ENCODE peak calls at places on chromosomes 3 and 15, in five cellular contexts. G is ascending aorta; B is GM12865; Y is HFF-Myc; R is CD8-positive, alpha-beta T cell. K is an unnamed sample.

GRCh38 chr3:138442433-138442832 is 8.0 kb downstream of the ESYT3 start:
- DNase-seq in G (no peak), B (no peak), Y (no peak), R (no peak), K (no peak)

GRCh38 chr3:49867871-49868321 is 1.8 kb downstream of the CAMKV start:
- DNase-seq in G (no peak), B (peak), Y (peak), R (no peak), K (no peak)

GRCh38 chr15:78768096-78768495 is 43.2 kb downstream of the ADAMTS7 start:
- DNase-seq in G (no peak), B (no peak), Y (no peak), R (no peak), K (no peak)

GRCh38 chr15:74173545-74174215 is at the start of gene ISLR:
- DNase-seq in G (no peak), B (no peak), Y (no peak), R (no peak), K (peak)

GRCh38 chr15:65077981-65078352 is 1.4 kb downstream of the KBTBD13 start:
- DNase-seq in G (no peak), B (peak), Y (no peak), R (peak), K (no peak)

GRCh38 chr15:80957556-80957955 is 32.1 kb downstream of the MESD start:
- DNase-seq in G (no peak), B (no peak), Y (no peak), R (no peak), K (no peak)

GRCh38 chr3:48130321-48130881 is 57.8 kb downstream of the CDC25A start:
- DNase-seq in G (peak), B (no peak), Y (peak), R (no peak), K (peak)

GRCh38 chr3:72533584-72534473 is 314.4 kb downstream of the SHQ1 start:
- DNase-seq in G (no peak), B (peak), Y (no peak), R (no peak), K (no peak)

GRCh38 chr15:68420186-68420684 is 11.7 kb downstream of the ITGA11 start:
- DNase-seq in G (no peak), B (no peak), Y (no peak), R (no peak), K (no peak)

GRCh38 chr3:15636028-15636709 is 34.6 kb downstream of the BTD start:
- DNase-seq in G (no peak), B (peak), Y (peak), R (no peak), K (peak)

GRCh38 chr15:28977377-28978010 is 91.7 kb downstream of the APBA2 start:
- DNase-seq in G (no peak), B (no peak), Y (peak), R (no peak), K (peak)

GRCh38 chr15:93837450-93837849 is 393.9 kb upstream of the MCTP2 start:
- DNase-seq in G (no peak), B (no peak), Y (no peak), R (no peak), K (no peak)

GRCh38 chr15:58081446-58081845 is 15.9 kb upstream of the ALDH1A2 start:
- DNase-seq in G (no peak), B (no peak), Y (no peak), R (no peak), K (peak)

GRCh38 chr3:61954097-61954528 is 392.7 kb downstream of the PTPRG start:
- DNase-seq in G (no peak), B (no peak), Y (no peak), R (no peak), K (peak)

GRCh38 chr15:31024979-31025378 is 33.6 kb upstream of the MTMR10 start:
- DNase-seq in G (no peak), B (no peak), Y (no peak), R (no peak), K (no peak)

GRCh38 chr15:31347067-31347975 is 20.7 kb downstream of the KLF13 start:
- DNase-seq in G (no peak), B (peak), Y (no peak), R (peak), K (no peak)

GRCh38 chr3:106210923-106211322 is 342.1 kb upstream of the CBLB start:
- DNase-seq in G (no peak), B (no peak), Y (no peak), R (no peak), K (no peak)

GRCh38 chr15:40420793-40421192 is 15.2 kb downstream of the IVD start:
- DNase-seq in G (no peak), B (no peak), Y (no peak), R (no peak), K (no peak)

GRCh38 chr3:43893721-43894120 is 203.0 kb downstream of the ABHD5 start:
- DNase-seq in G (no peak), B (no peak), Y (no peak), R (no peak), K (no peak)

GRCh38 chr3:195847061-195847950 is 35.6 kb upstream of the MUC4 start:
- DNase-seq in G (no peak), B (no peak), Y (no peak), R (no peak), K (no peak)

GRCh38 chr3:195850857-195851531 is 39.3 kb upstream of the MUC4 start:
- DNase-seq in G (peak), B (peak), Y (peak), R (peak), K (peak)

GRCh38 chr3:195845483-195845882 is 33.8 kb upstream of the MUC4 start:
- DNase-seq in G (no peak), B (no peak), Y (no peak), R (no peak), K (no peak)

GRCh38 chr3:195853036-195853435 is 41.3 kb upstream of the MUC4 start:
- DNase-seq in G (no peak), B (no peak), Y (no peak), R (no peak), K (no peak)

DNA sequence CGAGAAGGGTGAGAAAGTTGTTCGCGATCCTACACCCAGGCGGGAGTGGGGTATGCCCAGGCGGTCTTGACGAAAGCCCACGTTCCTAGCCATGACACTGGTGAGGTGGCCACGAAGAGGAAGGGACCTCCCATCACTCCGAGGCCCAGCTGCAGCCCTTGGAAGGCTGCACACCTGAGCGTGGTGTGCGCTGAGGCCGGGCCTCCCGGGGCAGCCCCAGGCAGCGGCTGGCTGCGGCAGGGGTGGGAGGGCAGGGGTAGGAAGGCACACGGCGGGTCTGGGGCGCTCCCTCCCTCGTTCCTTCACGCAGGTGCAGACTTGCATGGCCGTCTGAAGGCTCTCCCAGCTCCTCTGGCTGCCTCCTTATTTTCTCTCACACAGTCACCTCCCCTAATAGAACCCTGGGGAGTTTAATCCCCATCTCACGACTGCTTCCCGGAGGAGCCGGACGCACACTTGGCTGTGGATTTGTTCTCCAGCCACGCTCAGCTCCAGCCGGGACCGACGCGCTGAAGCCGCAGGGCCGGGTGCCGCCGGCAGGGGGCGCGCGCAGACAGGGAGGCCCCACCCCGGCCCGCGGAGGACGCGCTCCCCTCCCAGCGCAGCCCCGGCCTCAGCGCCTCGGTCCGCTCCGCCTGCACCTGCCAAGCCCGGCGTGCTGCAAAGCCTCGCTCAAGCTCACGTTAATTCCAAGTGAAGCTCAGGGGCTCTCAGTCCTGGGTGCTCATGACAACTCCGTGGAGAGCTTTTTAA is 37.8 kb upstream of the MUC4 start:
- DNase-seq in G (no peak), B (peak), Y (no peak), R (no peak), K (no peak)
- TF ChIP-seq CTCF in G (no peak), B (peak), Y (no peak), R (no peak), K (no peak)

DNA sequence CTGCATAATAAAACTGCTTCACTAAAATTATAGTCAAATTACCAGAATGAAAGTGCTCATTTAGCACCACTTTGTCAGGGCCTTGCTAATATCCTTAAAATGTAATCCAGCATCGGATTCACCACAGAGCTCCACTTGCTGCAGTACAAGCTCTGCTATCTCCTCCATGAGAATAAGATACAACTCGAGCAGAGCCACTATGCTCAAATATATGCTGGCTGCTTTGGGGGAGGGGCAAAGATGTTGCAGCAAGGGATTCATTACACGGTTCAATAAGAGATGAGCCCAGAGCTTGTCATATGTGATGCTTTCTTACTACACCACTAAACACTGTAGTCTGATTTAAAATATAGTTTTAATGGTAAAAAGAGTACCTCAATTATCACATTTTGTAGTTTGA is 72.2 kb downstream of the DLG1 start:
- DNase-seq in G (no peak), B (no peak), Y (no peak), R (no peak), K (no peak)
- H3K4me3 ChIP-seq in G (no peak), B (no peak), Y (no peak), R (no peak), K (no peak)

DNA sequence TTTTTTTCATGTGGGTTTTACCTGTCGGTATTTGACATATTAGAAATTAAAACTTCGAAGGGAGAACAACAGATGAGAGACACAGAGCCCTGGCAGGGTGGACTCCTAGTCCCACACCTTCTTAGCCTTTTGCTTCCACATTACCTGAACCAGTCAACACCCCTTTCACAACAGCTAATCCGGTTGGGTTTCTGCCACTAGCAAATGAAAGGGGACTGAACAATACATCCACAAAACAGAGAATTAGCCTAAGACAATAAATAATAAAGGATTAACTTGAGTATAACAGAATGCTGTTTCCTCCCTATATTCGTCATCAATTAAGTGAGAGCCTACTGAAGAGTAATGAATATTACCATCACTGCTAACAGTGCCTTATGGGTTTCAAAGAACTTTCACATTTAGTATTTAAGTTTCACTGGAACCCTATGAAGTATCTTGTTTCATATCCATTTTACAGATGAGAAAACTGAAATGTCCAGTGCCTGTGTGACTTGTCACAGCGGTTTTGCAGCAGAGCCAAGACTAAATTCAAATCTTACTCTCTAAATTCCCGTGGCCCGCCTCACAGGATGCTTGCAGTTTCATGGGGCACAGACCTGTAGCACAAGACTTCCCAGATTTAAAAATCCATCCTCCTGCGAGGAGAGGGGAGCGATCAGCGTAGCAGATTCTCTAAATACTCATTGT is 1.0 kb upstream of the RAB8B start:
- DNase-seq in G (no peak), B (peak), Y (no peak), R (no peak), K (no peak)
- TF ChIP-seq CTCF in G (no peak), B (no peak), Y (no peak), R (no peak), K (no peak)

GRCh38 chr15:70266412-70267089 is 168.8 kb upstream of the TLE3 start:
- DNase-seq in G (peak), B (no peak), Y (no peak), R (no peak), K (no peak)

GRCh38 chr15:70268698-70269251 is 171.1 kb upstream of the TLE3 start:
- DNase-seq in G (no peak), B (peak), Y (no peak), R (no peak), K (no peak)

GRCh38 chr15:70267306-70267705 is 169.6 kb upstream of the TLE3 start:
- DNase-seq in G (no peak), B (no peak), Y (no peak), R (no peak), K (no peak)

GRCh38 chr15:70269331-70269911 is 171.7 kb upstream of the TLE3 start:
- DNase-seq in G (no peak), B (no peak), Y (no peak), R (no peak), K (no peak)

GRCh38 chr15:70267879-70268278 is 170.2 kb upstream of the TLE3 start:
- DNase-seq in G (no peak), B (no peak), Y (no peak), R (no peak), K (no peak)
- H3K4me3 ChIP-seq in G (no peak), B (no peak), Y (no peak), R (no peak), K (no peak)

DNA sequence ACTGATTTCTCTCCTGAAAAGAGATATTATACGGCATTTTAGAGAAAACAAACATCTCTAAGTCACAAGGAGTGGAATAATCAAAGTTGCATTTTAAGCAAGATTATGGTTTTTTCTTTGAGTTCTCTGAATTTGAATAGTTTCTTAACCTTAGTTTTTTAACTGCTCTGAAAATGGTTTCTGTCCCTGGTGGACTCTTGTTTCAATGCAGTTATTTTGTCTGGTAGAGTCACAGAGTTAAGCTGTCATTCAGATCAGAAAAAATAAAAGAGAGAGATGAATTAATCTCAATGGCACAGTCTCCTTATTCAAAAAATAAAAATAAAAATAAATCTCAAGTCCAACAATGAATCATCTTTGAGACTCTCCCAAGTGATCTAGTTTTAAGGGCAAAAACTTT is 19.0 kb downstream of the AGTR1 start:
- DNase-seq in G (no peak), B (no peak), Y (no peak), R (no peak), K (no peak)
- TF ChIP-seq CTCF in G (no peak), B (no peak), Y (no peak), R (no peak), K (no peak)

DNA sequence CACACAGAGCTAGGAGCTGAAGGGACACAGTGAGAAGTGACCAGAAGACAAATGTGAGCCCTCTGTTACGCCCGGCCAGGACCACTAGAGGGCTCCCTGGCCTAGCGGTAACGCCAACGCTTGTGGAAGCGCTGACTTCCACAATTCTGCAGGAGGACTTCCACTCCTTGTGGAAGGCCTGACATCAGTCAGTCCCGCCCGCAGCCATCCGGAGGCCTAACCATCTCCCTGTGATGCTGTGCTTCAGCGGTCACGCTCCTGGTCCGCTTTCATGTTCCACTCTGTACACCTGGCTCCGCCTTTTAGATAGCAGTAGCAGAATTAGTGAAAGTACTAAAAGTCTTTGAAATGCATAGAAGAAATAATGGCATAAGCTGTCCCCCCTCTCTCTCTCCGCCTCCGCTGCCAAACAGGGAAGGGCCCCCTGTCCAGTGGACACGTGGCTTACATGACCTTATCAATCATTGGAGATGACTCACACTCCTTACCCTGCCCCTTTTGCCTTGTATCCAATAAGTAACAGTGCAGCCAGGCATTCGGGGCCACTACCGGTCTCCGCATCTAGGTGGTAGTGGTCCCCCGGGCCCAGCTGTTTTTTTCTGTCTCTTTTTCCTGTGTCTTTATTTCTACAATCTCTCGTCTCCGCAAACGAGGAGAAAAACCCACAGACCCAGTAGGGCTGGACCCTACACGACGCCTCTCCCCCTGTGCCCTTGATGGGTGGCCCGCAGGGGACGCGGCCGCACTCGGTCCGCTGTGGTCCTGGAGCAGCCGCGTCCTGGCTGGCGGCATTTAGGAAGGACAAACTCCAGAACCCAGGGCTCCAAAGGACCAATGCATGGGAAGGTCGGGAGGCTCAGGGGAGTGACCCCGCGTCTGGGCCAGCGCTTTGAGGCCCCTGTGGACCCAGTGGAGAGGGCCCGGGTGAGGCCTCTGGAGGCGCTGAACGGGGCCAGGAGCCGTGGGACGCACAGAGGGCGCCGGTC is 27.0 kb upstream of the RPL32 start:
- DNase-seq in G (peak), B (peak), Y (peak), R (peak), K (peak)
- H3K4me3 ChIP-seq in G (peak), B (peak), Y (no peak), R (peak), K (no peak)

DNA sequence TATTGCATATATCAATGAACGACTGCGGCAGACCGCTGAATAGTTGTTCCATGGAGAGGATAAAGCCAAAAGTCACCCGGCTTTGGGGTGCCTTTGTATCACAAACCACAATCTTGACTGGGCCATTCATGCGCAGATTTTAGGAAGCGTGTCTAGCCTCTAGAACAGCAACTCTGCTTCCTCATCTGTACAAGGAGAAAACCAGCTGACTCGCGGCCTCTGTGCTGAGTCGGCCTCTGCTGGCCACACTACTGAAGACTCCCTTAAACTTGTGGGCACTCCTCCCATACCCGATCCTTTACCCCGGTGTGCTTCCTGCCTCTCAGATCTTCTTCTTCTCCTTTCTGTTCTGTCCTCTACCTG is 872 bp downstream of the DLEC1 start:
- DNase-seq in G (peak), B (peak), Y (no peak), R (peak), K (no peak)
- TF ChIP-seq CTCF in G (peak), B (peak), Y (peak), R (no peak), K (peak)

GRCh38 chr3:179151474-179151873 is 3.3 kb downstream of the PIK3CA start:
- DNase-seq in G (no peak), B (no peak), Y (no peak), R (no peak), K (no peak)
- H3K4me3 ChIP-seq in G (no peak), B (no peak), Y (no peak), R (no peak), K (no peak)

DNA sequence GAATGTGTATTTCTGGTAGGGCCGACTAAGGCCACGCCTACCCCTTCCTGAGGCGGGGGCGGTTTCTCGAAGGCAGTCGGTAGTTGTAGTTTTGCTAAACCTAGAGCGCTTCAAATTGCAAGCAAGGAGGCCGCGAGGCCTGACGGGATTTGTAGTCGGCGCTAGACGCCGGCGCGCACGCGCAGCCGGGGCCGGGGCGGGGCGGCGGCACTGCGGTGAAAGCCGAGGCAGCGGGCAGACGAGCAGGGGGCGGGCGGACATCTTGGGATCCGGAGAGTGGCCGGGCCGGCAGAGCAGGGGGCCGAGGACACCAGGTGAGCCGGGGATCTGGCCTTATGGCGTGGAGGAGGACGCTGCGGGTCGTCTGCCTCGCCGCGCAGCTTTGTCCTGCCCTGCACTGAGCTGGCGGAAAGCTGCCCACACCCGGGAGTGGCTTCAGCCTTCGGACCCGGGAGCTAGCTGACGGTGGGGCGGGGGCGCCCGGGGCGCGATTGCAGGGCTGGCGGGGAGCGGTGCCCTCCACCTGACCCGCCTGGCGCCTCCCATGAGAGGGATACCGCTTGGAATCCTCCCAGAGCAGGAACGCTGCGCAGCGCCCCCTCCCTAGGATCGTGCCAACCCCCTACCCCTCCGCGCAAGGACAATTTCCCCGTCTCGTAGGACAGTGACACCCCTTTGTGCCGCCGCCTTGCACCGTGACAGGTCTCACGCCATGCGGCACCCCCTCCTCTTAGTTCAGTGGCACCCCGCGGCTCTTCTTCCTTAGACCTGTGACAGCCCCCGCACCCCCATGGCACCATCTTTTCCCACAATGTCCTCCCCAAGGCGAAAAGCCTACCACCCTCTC is at the start of gene AP2M1:
- DNase-seq in G (peak), B (peak), Y (peak), R (peak), K (peak)
- TF ChIP-seq CTCF in G (no peak), B (no peak), Y (no peak), R (no peak), K (no peak)

K was measured in AG09309.